ENCODE peak calls at places on chromosomes 13 and 19, in eight cellular contexts. One of them, this sample, is unnamed.

GRCh38 chr13:111900390-111901180 is 166.4 kb upstream of the SOX1 start:
- DNase-seq in mammary epithelial cell: no peak
- DNase-seq in cardiac fibroblast: no peak
- DNase-seq in testis: peak; percentile 26
- DNase-seq in neuronal stem cell: no peak
- DNase-seq in effector memory CD4-positive, alpha-beta T cell: no peak
- DNase-seq in astrocyte of the spinal cord: no peak
- DNase-seq in cardiac muscle cell: no peak
- DNase-seq in this sample: no peak

GRCh38 chr13:89660752-89661151 is 1686.7 kb upstream of the MIR17HG start:
- DNase-seq in astrocyte of the spinal cord: no peak
- DNase-seq in cardiac fibroblast: no peak
- DNase-seq in testis: no peak
- DNase-seq in cardiac muscle cell: no peak
- DNase-seq in mammary epithelial cell: peak; percentile 7
- DNase-seq in effector memory CD4-positive, alpha-beta T cell: no peak
- DNase-seq in neuronal stem cell: no peak
- DNase-seq in this sample: no peak

GRCh38 chr19:54654447-54655321 is 8.1 kb upstream of the LILRB4 start:
- DNase-seq in neuronal stem cell: no peak
- DNase-seq in testis: peak; percentile 21
- DNase-seq in cardiac muscle cell: no peak
- DNase-seq in effector memory CD4-positive, alpha-beta T cell: no peak
- DNase-seq in mammary epithelial cell: no peak
- DNase-seq in cardiac fibroblast: no peak
- DNase-seq in astrocyte of the spinal cord: no peak
- DNase-seq in this sample: no peak

GRCh38 chr13:24271611-24272451 is 37.5 kb upstream of the C1QTNF9 start:
- DNase-seq in cardiac fibroblast: peak; percentile 77
- DNase-seq in effector memory CD4-positive, alpha-beta T cell: peak; percentile 54
- DNase-seq in mammary epithelial cell: peak; percentile 47
- DNase-seq in cardiac muscle cell: peak; percentile 90
- DNase-seq in astrocyte of the spinal cord: peak; percentile 84
- DNase-seq in testis: peak; percentile 81
- DNase-seq in neuronal stem cell: no peak
- DNase-seq in this sample: no peak

GRCh38 chr19:10168386-10168948 is 26.3 kb downstream of the DNMT1 start:
- DNase-seq in testis: no peak
- DNase-seq in neuronal stem cell: no peak
- DNase-seq in astrocyte of the spinal cord: no peak
- DNase-seq in cardiac fibroblast: no peak
- DNase-seq in cardiac muscle cell: no peak
- DNase-seq in effector memory CD4-positive, alpha-beta T cell: no peak
- DNase-seq in mammary epithelial cell: no peak
- DNase-seq in this sample: no peak

GRCh38 chr13:79837741-79838450 is 356.9 kb downstream of the NDFIP2 start:
- DNase-seq in neuronal stem cell: no peak
- DNase-seq in mammary epithelial cell: peak; percentile 51
- DNase-seq in cardiac fibroblast: peak; percentile 65
- DNase-seq in astrocyte of the spinal cord: peak; percentile 20
- DNase-seq in effector memory CD4-positive, alpha-beta T cell: no peak
- DNase-seq in cardiac muscle cell: peak; percentile 20
- DNase-seq in testis: no peak
- DNase-seq in this sample: no peak

GRCh38 chr13:20901668-20902437 is 693 bp downstream of the XPO4 start:
- DNase-seq in effector memory CD4-positive, alpha-beta T cell: peak; percentile 3
- DNase-seq in neuronal stem cell: no peak
- DNase-seq in testis: peak; percentile 42
- DNase-seq in cardiac muscle cell: peak; percentile 34
- DNase-seq in astrocyte of the spinal cord: peak; percentile 14
- DNase-seq in cardiac fibroblast: peak; percentile 40
- DNase-seq in mammary epithelial cell: peak; percentile 49
- DNase-seq in this sample: no peak

GRCh38 chr19:4316940-4317339 is 12.5 kb downstream of the FSD1 start:
- DNase-seq in astrocyte of the spinal cord: no peak
- DNase-seq in mammary epithelial cell: no peak
- DNase-seq in cardiac fibroblast: peak; percentile 22
- DNase-seq in cardiac muscle cell: no peak
- DNase-seq in testis: no peak
- DNase-seq in neuronal stem cell: no peak
- DNase-seq in effector memory CD4-positive, alpha-beta T cell: no peak
- DNase-seq in this sample: no peak

GRCh38 chr19:4233282-4233853 is 4.0 kb downstream of the EBI3 start:
- DNase-seq in mammary epithelial cell: no peak
- DNase-seq in cardiac muscle cell: peak; percentile 35
- DNase-seq in neuronal stem cell: no peak
- DNase-seq in effector memory CD4-positive, alpha-beta T cell: peak; percentile 36
- DNase-seq in cardiac fibroblast: peak; percentile 41
- DNase-seq in testis: peak; percentile 53
- DNase-seq in astrocyte of the spinal cord: no peak
- DNase-seq in this sample: peak; percentile 33

GRCh38 chr13:106498571-106498970 is 36.9 kb downstream of the EFNB2 start:
- DNase-seq in testis: no peak
- DNase-seq in cardiac fibroblast: no peak
- DNase-seq in astrocyte of the spinal cord: no peak
- DNase-seq in effector memory CD4-positive, alpha-beta T cell: no peak
- DNase-seq in neuronal stem cell: no peak
- DNase-seq in cardiac muscle cell: no peak
- DNase-seq in mammary epithelial cell: no peak
- DNase-seq in this sample: no peak

GRCh38 chr13:81907973-81908372 is 1567.0 kb upstream of the SPRY2 start:
- DNase-seq in neuronal stem cell: no peak
- DNase-seq in cardiac fibroblast: no peak
- DNase-seq in testis: no peak
- DNase-seq in effector memory CD4-positive, alpha-beta T cell: no peak
- DNase-seq in astrocyte of the spinal cord: no peak
- DNase-seq in cardiac muscle cell: no peak
- DNase-seq in mammary epithelial cell: no peak
- DNase-seq in this sample: no peak

GRCh38 chr19:46944918-46945628 is 74.6 kb upstream of the NPAS1 start:
- DNase-seq in neuronal stem cell: peak; percentile 69
- DNase-seq in cardiac muscle cell: peak; percentile 62
- DNase-seq in effector memory CD4-positive, alpha-beta T cell: no peak
- DNase-seq in testis: peak; percentile 48
- DNase-seq in astrocyte of the spinal cord: peak; percentile 79
- DNase-seq in mammary epithelial cell: no peak
- DNase-seq in cardiac fibroblast: peak; percentile 62
- DNase-seq in this sample: no peak

GRCh38 chr13:27264181-27264580 is 6.4 kb upstream of the RASL11A start:
- DNase-seq in mammary epithelial cell: no peak
- DNase-seq in testis: no peak
- DNase-seq in cardiac muscle cell: peak; percentile 74
- DNase-seq in effector memory CD4-positive, alpha-beta T cell: no peak
- DNase-seq in astrocyte of the spinal cord: peak; percentile 73
- DNase-seq in neuronal stem cell: no peak
- DNase-seq in cardiac fibroblast: peak; percentile 72
- DNase-seq in this sample: no peak

GRCh38 chr13:28817204-28817603 is 2.9 kb upstream of the MTUS2 start:
- DNase-seq in neuronal stem cell: no peak
- DNase-seq in astrocyte of the spinal cord: no peak
- DNase-seq in cardiac fibroblast: no peak
- DNase-seq in effector memory CD4-positive, alpha-beta T cell: no peak
- DNase-seq in mammary epithelial cell: no peak
- DNase-seq in testis: no peak
- DNase-seq in cardiac muscle cell: no peak
- DNase-seq in this sample: no peak

GRCh38 chr13:100235311-100235901 is 146.5 kb downstream of the PCCA start:
- DNase-seq in cardiac muscle cell: peak; percentile 66
- DNase-seq in effector memory CD4-positive, alpha-beta T cell: no peak
- DNase-seq in neuronal stem cell: peak; percentile 20
- DNase-seq in mammary epithelial cell: peak; percentile 28
- DNase-seq in testis: no peak
- DNase-seq in astrocyte of the spinal cord: peak; percentile 73
- DNase-seq in cardiac fibroblast: peak; percentile 82
- DNase-seq in this sample: peak; percentile 32

GRCh38 chr19:38277969-38278680 is 13.8 kb downstream of the SPINT2 start:
- DNase-seq in mammary epithelial cell: no peak
- DNase-seq in cardiac muscle cell: peak; percentile 86
- DNase-seq in cardiac fibroblast: peak; percentile 72
- DNase-seq in astrocyte of the spinal cord: no peak
- DNase-seq in effector memory CD4-positive, alpha-beta T cell: no peak
- DNase-seq in neuronal stem cell: no peak
- DNase-seq in testis: peak; percentile 58
- DNase-seq in this sample: no peak

GRCh38 chr19:50197348-50197747 is 6.1 kb upstream of the MYH14 start:
- DNase-seq in neuronal stem cell: no peak
- DNase-seq in astrocyte of the spinal cord: no peak
- DNase-seq in effector memory CD4-positive, alpha-beta T cell: no peak
- DNase-seq in testis: no peak
- DNase-seq in mammary epithelial cell: no peak
- DNase-seq in cardiac fibroblast: no peak
- DNase-seq in cardiac muscle cell: no peak
- DNase-seq in this sample: no peak

GRCh38 chr13:32142956-32143375 is 111.4 kb downstream of the FRY start:
- DNase-seq in mammary epithelial cell: peak; percentile 17
- DNase-seq in cardiac fibroblast: peak; percentile 41
- DNase-seq in astrocyte of the spinal cord: peak; percentile 42
- DNase-seq in testis: no peak
- DNase-seq in effector memory CD4-positive, alpha-beta T cell: no peak
- DNase-seq in neuronal stem cell: no peak
- DNase-seq in cardiac muscle cell: peak; percentile 81
- DNase-seq in this sample: no peak

GRCh38 chr19:41420101-41420880 is 6.9 kb downstream of the B3GNT8 start:
- DNase-seq in testis: no peak
- DNase-seq in mammary epithelial cell: no peak
- DNase-seq in astrocyte of the spinal cord: no peak
- DNase-seq in cardiac fibroblast: no peak
- DNase-seq in neuronal stem cell: no peak
- DNase-seq in effector memory CD4-positive, alpha-beta T cell: no peak
- DNase-seq in cardiac muscle cell: no peak
- DNase-seq in this sample: no peak

GRCh38 chr19:31349160-31349881 is at the start of gene TSHZ3:
- DNase-seq in testis: peak; percentile 72
- DNase-seq in effector memory CD4-positive, alpha-beta T cell: no peak
- DNase-seq in astrocyte of the spinal cord: peak; percentile 94
- DNase-seq in cardiac muscle cell: peak; percentile 95
- DNase-seq in cardiac fibroblast: peak; percentile 91
- DNase-seq in mammary epithelial cell: peak; percentile 84
- DNase-seq in neuronal stem cell: no peak
- DNase-seq in this sample: no peak
- H3K4me3 ChIP-seq in testis: peak within 1 kb of the TSS; percentile 94
- H3K4me3 ChIP-seq in effector memory CD4-positive, alpha-beta T cell: peak within 1 kb of the TSS; percentile 86
- H3K4me3 ChIP-seq in astrocyte of the spinal cord: peak within 1 kb of the TSS; percentile 71
- H3K4me3 ChIP-seq in cardiac muscle cell: peak within 1 kb of the TSS; percentile 93
- H3K4me3 ChIP-seq in cardiac fibroblast: peak within 1 kb of the TSS; percentile 80
- H3K4me3 ChIP-seq in mammary epithelial cell: peak within 1 kb of the TSS; percentile 75
- H3K4me3 ChIP-seq in neuronal stem cell: peak within 1 kb of the TSS; percentile 88
- H3K4me3 ChIP-seq in this sample: peak within 1 kb of the TSS; percentile 52

GRCh38 chr19:29017788-29018187 is 195.2 kb downstream of the UQCRFS1 start:
- DNase-seq in effector memory CD4-positive, alpha-beta T cell: no peak
- DNase-seq in astrocyte of the spinal cord: no peak
- DNase-seq in neuronal stem cell: no peak
- DNase-seq in mammary epithelial cell: no peak
- DNase-seq in cardiac fibroblast: no peak
- DNase-seq in testis: no peak
- DNase-seq in cardiac muscle cell: no peak
- DNase-seq in this sample: no peak
- H3K4me3 ChIP-seq in effector memory CD4-positive, alpha-beta T cell: no peak overlapping the region
- H3K4me3 ChIP-seq in astrocyte of the spinal cord: no peak overlapping the region
- H3K4me3 ChIP-seq in neuronal stem cell: no peak overlapping the region
- H3K4me3 ChIP-seq in mammary epithelial cell: no peak overlapping the region
- H3K4me3 ChIP-seq in cardiac fibroblast: no peak overlapping the region
- H3K4me3 ChIP-seq in testis: no peak overlapping the region
- H3K4me3 ChIP-seq in cardiac muscle cell: no peak overlapping the region
- H3K4me3 ChIP-seq in this sample: no peak overlapping the region

GRCh38 chr13:40981361-40981760 is 37.8 kb downstream of the ELF1 start:
- DNase-seq in neuronal stem cell: no peak
- DNase-seq in testis: no peak
- DNase-seq in mammary epithelial cell: no peak
- DNase-seq in effector memory CD4-positive, alpha-beta T cell: no peak
- DNase-seq in cardiac fibroblast: peak; percentile 70
- DNase-seq in cardiac muscle cell: peak; percentile 82
- DNase-seq in astrocyte of the spinal cord: no peak
- DNase-seq in this sample: no peak

GRCh38 chr13:40982772-40983171 is 36.3 kb downstream of the ELF1 start:
- DNase-seq in neuronal stem cell: no peak
- DNase-seq in mammary epithelial cell: peak; percentile 37
- DNase-seq in testis: peak; percentile 48
- DNase-seq in cardiac fibroblast: peak; percentile 85
- DNase-seq in effector memory CD4-positive, alpha-beta T cell: peak; percentile 23
- DNase-seq in cardiac muscle cell: peak; percentile 94
- DNase-seq in astrocyte of the spinal cord: peak; percentile 73
- DNase-seq in this sample: no peak

GRCh38 chr13:40979232-40979631 is 39.9 kb downstream of the ELF1 start:
- DNase-seq in cardiac fibroblast: no peak
- DNase-seq in mammary epithelial cell: no peak
- DNase-seq in effector memory CD4-positive, alpha-beta T cell: no peak
- DNase-seq in astrocyte of the spinal cord: no peak
- DNase-seq in testis: no peak
- DNase-seq in neuronal stem cell: no peak
- DNase-seq in cardiac muscle cell: no peak
- DNase-seq in this sample: no peak

GRCh38 chr13:40981949-40982348 is 37.2 kb downstream of the ELF1 start:
- DNase-seq in effector memory CD4-positive, alpha-beta T cell: no peak
- DNase-seq in neuronal stem cell: no peak
- DNase-seq in astrocyte of the spinal cord: no peak
- DNase-seq in mammary epithelial cell: no peak
- DNase-seq in cardiac fibroblast: peak; percentile 8
- DNase-seq in testis: no peak
- DNase-seq in cardiac muscle cell: peak; percentile 23
- DNase-seq in this sample: no peak

GRCh38 chr13:40980466-40980865 is 38.6 kb downstream of the ELF1 start:
- DNase-seq in testis: no peak
- DNase-seq in astrocyte of the spinal cord: no peak
- DNase-seq in neuronal stem cell: no peak
- DNase-seq in mammary epithelial cell: no peak
- DNase-seq in effector memory CD4-positive, alpha-beta T cell: no peak
- DNase-seq in cardiac fibroblast: no peak
- DNase-seq in cardiac muscle cell: no peak
- DNase-seq in this sample: no peak
- H3K4me3 ChIP-seq in testis: no peak overlapping the region
- H3K4me3 ChIP-seq in astrocyte of the spinal cord: no peak overlapping the region
- H3K4me3 ChIP-seq in neuronal stem cell: no peak overlapping the region
- H3K4me3 ChIP-seq in mammary epithelial cell: no peak overlapping the region
- H3K4me3 ChIP-seq in effector memory CD4-positive, alpha-beta T cell: peak overlapping the region; percentile 66
- H3K4me3 ChIP-seq in cardiac fibroblast: peak overlapping the region; percentile 16
- H3K4me3 ChIP-seq in cardiac muscle cell: no peak overlapping the region
- H3K4me3 ChIP-seq in this sample: no peak overlapping the region

GRCh38 chr19:56108447-56109195 is 12.5 kb downstream of the ZNF787 start:
- DNase-seq in cardiac fibroblast: peak; percentile 29
- DNase-seq in mammary epithelial cell: no peak
- DNase-seq in effector memory CD4-positive, alpha-beta T cell: no peak
- DNase-seq in neuronal stem cell: no peak
- DNase-seq in astrocyte of the spinal cord: no peak
- DNase-seq in testis: no peak
- DNase-seq in cardiac muscle cell: peak; percentile 79
- DNase-seq in this sample: no peak

GRCh38 chr19:56106993-56107392 is 14.1 kb downstream of the ZNF787 start:
- DNase-seq in cardiac fibroblast: no peak
- DNase-seq in effector memory CD4-positive, alpha-beta T cell: no peak
- DNase-seq in astrocyte of the spinal cord: no peak
- DNase-seq in neuronal stem cell: no peak
- DNase-seq in cardiac muscle cell: no peak
- DNase-seq in mammary epithelial cell: no peak
- DNase-seq in testis: no peak
- DNase-seq in this sample: no peak

GRCh38 chr19:56110515-56111448 is 10.3 kb downstream of the ZNF787 start:
- DNase-seq in testis: peak; percentile 84
- DNase-seq in cardiac fibroblast: peak; percentile 37
- DNase-seq in neuronal stem cell: no peak
- DNase-seq in astrocyte of the spinal cord: peak; percentile 40
- DNase-seq in mammary epithelial cell: no peak
- DNase-seq in cardiac muscle cell: peak; percentile 72
- DNase-seq in effector memory CD4-positive, alpha-beta T cell: no peak
- DNase-seq in this sample: no peak

GRCh38 chr19:56107626-56108351 is 13.3 kb downstream of the ZNF787 start:
- DNase-seq in effector memory CD4-positive, alpha-beta T cell: no peak
- DNase-seq in mammary epithelial cell: no peak
- DNase-seq in astrocyte of the spinal cord: no peak
- DNase-seq in cardiac muscle cell: no peak
- DNase-seq in neuronal stem cell: no peak
- DNase-seq in cardiac fibroblast: no peak
- DNase-seq in testis: peak; percentile 52
- DNase-seq in this sample: no peak

GRCh38 chr19:56109216-56109615 is 11.9 kb downstream of the ZNF787 start:
- DNase-seq in astrocyte of the spinal cord: no peak
- DNase-seq in testis: peak; percentile 85
- DNase-seq in mammary epithelial cell: no peak
- DNase-seq in cardiac fibroblast: peak; percentile 44
- DNase-seq in cardiac muscle cell: peak; percentile 54
- DNase-seq in effector memory CD4-positive, alpha-beta T cell: no peak
- DNase-seq in neuronal stem cell: no peak
- DNase-seq in this sample: no peak
- H3K4me3 ChIP-seq in astrocyte of the spinal cord: no peak overlapping the region
- H3K4me3 ChIP-seq in testis: no peak overlapping the region
- H3K4me3 ChIP-seq in mammary epithelial cell: no peak overlapping the region
- H3K4me3 ChIP-seq in cardiac fibroblast: no peak overlapping the region
- H3K4me3 ChIP-seq in cardiac muscle cell: no peak overlapping the region
- H3K4me3 ChIP-seq in effector memory CD4-positive, alpha-beta T cell: no peak overlapping the region
- H3K4me3 ChIP-seq in neuronal stem cell: no peak overlapping the region
- H3K4me3 ChIP-seq in this sample: no peak overlapping the region